ENCODE peak calls at places on chromosomes 13 and 19, in five cellular contexts. I, X, G, W and S are unnamed samples. For H3K9me3 and H3K27me3, the result is how much of the 10 kb centered on the place peaks cover.

GRCh38 chr13:108357228-108357627 is 87.7 kb downstream of the TNFSF13B start:
- DNase-seq in I (no peak), X (no peak), G (no peak), W (no peak), S (no peak)

GRCh38 chr13:29858667-29859066 is 8.2 kb upstream of the UBL3 start:
- DNase-seq in I (no peak), X (no peak), G (no peak), W (no peak), S (no peak)

GRCh38 chr19:17944301-17944700 is 11.5 kb downstream of the CCDC124 start:
- DNase-seq in I (peak), X (no peak), G (no peak), W (no peak), S (no peak)

GRCh38 chr13:114132419-114133121 is at the start of gene RASA3:
- DNase-seq in I (peak), X (peak), G (peak), W (peak), S (no peak)

GRCh38 chr13:47087841-47088240 is 191.0 kb upstream of the HTR2A start:
- DNase-seq in I (no peak), X (no peak), G (no peak), W (no peak), S (no peak)

GRCh38 chr13:88031980-88032562 is 360.9 kb downstream of the SLITRK5 start:
- DNase-seq in I (peak), X (no peak), G (no peak), W (no peak), S (no peak)

GRCh38 chr13:23147264-23147663 is 33.5 kb upstream of the SGCG start:
- DNase-seq in I (no peak), X (no peak), G (no peak), W (no peak), S (no peak)

GRCh38 chr13:46176756-46177155 is 5.2 kb downstream of the LCP1 start:
- DNase-seq in I (no peak), X (no peak), G (no peak), W (no peak), S (no peak)

GRCh38 chr19:5403968-5404640 is 51.1 kb upstream of the ZNRF4 start:
- DNase-seq in I (peak), X (peak), G (peak), W (peak), S (peak)

GRCh38 chr19:45349126-45349415 is 8.5 kb downstream of the KLC3 start:
- DNase-seq in I (no peak), X (no peak), G (no peak), W (no peak), S (no peak)

GRCh38 chr19:35879770-35880317 is 11.5 kb downstream of the APLP1 start:
- DNase-seq in I (peak), X (peak), G (peak), W (peak), S (peak)

GRCh38 chr19:5827891-5828660 is 11.4 kb downstream of the FUT6 start:
- DNase-seq in I (peak), X (peak), G (peak), W (peak), S (peak)

GRCh38 chr13:50526771-50527567 is 316.5 kb downstream of the DLEU7 start:
- DNase-seq in I (no peak), X (peak), G (no peak), W (no peak), S (no peak)

GRCh38 chr19:48598996-48599626 is 7.4 kb upstream of the SPACA4 start:
- DNase-seq in I (no peak), X (no peak), G (no peak), W (no peak), S (no peak)

GRCh38 chr13:52926971-52927370 is 78.5 kb upstream of the PCDH8 start:
- DNase-seq in I (no peak), X (no peak), G (no peak), W (no peak), S (no peak)

GRCh38 chr19:16249826-16250434 is 52.2 kb downstream of the AP1M1 start:
- DNase-seq in I (no peak), X (no peak), G (peak), W (no peak), S (no peak)

GRCh38 chr13:68064371-68064770 is 834.2 kb upstream of the PCDH9 start:
- DNase-seq in I (no peak), X (no peak), G (no peak), W (no peak), S (no peak)

GRCh38 chr19:5143471-5144411 is 174.8 kb downstream of the KDM4B start:
- DNase-seq in I (no peak), X (no peak), G (no peak), W (no peak), S (no peak)

GRCh38 chr19:9354651-9355050 is 8.2 kb upstream of the ZNF177 start:
- DNase-seq in I (no peak), X (no peak), G (no peak), W (no peak), S (no peak)

GRCh38 chr13:112702983-112703379 is 13.1 kb downstream of the ATP11A start:
- DNase-seq in I (no peak), X (peak), G (no peak), W (no peak), S (no peak)

GRCh38 chr19:47741544-47742125 is 3.7 kb upstream of the NOP53 start:
- DNase-seq in I (no peak), X (no peak), G (no peak), W (no peak), S (no peak)

DNA sequence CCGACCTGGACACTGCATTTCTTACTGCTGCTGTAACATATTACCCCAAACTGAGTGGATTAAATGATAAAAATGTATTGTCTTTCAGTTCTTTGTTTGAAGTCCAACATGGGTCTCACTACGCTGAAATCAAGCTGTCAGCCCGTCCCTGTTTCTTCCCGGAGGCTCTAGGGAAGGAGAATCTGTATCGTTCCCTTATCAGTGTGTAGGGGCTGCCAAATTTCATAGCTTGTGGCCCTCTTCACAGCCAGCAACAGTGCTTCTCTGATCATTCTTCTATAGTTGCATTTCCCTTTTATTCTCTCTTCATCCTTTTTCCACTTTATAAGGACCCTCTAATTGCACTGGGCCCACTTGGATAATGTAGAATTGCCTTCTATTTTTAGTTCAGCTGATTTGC is 10.1 kb downstream of the ZNF234 start:
- DNase-seq in I (no peak), X (no peak), G (no peak), W (no peak), S (no peak)
- H3K9me3 ChIP-seq in I (under half), X (under half), G (under half), W (under half), S (under half)

GRCh38 chr13:25169951-25170553 is 2.0 kb downstream of the AMER2 start:
- DNase-seq in I (no peak), X (no peak), G (no peak), W (no peak), S (no peak)
- H3K27me3 ChIP-seq in I (half or more), X (half or more), G (under half), W (half or more), S (under half)

DNA sequence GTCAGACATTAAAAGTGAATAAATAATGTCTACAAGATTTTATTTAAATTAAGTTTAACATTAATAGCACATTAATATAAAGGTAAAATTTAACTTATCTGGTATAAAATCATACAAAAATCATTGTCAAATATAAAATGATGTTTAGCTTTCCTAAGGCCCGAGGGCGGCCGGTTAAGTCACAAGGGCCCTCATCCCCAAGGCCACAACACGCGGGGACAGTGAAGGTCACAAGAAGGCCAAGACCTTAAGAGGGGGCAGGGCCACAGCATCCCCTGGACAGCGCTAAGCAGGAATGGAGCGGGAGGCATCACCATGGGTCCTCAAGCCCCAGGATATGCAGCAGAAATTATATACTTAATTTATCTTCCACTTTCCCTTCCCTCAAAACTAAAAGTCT is 62.7 kb upstream of the ZNF85 start:
- DNase-seq in I (no peak), X (no peak), G (no peak), W (no peak), S (no peak)
- H3K9me3 ChIP-seq in I (under half), X (under half), G (under half), W (under half), S (under half)

GRCh38 chr19:27905074-27905473 is 1307.9 kb downstream of the UQCRFS1 start:
- DNase-seq in I (no peak), X (no peak), G (no peak), W (no peak), S (no peak)
- H3K27me3 ChIP-seq in I (under half), X (under half), G (under half), W (under half), S (under half)

GRCh38 chr19:23823952-23824389 is 65.3 kb upstream of the ZNF681 start:
- DNase-seq in I (peak), X (peak), G (no peak), W (no peak), S (no peak)
- H3K9me3 ChIP-seq in I (under half), X (under half), G (half or more), W (under half), S (under half)